ENCODE peak calls at places on chromosomes 12 and 14, in five cellular contexts. A, G, D, O and W are unnamed samples.

GRCh38 chr14:94345344-94346072 is 22.4 kb upstream of the SERPINA6 start:
- DNase-seq in A (peak), G (no peak), O (no peak), D (no peak), W (no peak)

GRCh38 chr14:71686677-71687076 is 245.6 kb upstream of the RGS6 start:
- DNase-seq in A (no peak), O (no peak), G (no peak), D (no peak), W (no peak)

GRCh38 chr12:11684811-11685210 is 35.3 kb downstream of the ETV6 start:
- DNase-seq in A (no peak), G (no peak), O (no peak), D (no peak), W (no peak)

GRCh38 chr12:105253882-105254513 is 18.0 kb upstream of the APPL2 start:
- DNase-seq in D (no peak), O (no peak), A (no peak), G (no peak), W (no peak)

GRCh38 chr12:57343703-57344378 is 87.0 kb downstream of the R3HDM2 start:
- DNase-seq in O (no peak), G (no peak), D (no peak), A (peak), W (no peak)

GRCh38 chr14:68976160-68977067 is 2.7 kb downstream of the ACTN1 start:
- DNase-seq in D (no peak), O (no peak), G (peak), A (no peak), W (no peak)

GRCh38 chr14:74562515-74563232 is 49.4 kb downstream of the LTBP2 start:
- DNase-seq in O (no peak), D (no peak), G (no peak), A (no peak), W (no peak)

GRCh38 chr12:107732365-107732764 is 28.6 kb downstream of the PRDM4 start:
- DNase-seq in A (no peak), G (no peak), O (no peak), D (no peak), W (no peak)

GRCh38 chr14:89298056-89298834 is 118.8 kb downstream of the FOXN3 start:
- DNase-seq in G (no peak), O (no peak), D (no peak), A (no peak), W (no peak)

GRCh38 chr14:50344831-50345563 is 32.9 kb downstream of the DMAC2L start:
- DNase-seq in G (no peak), D (no peak), A (no peak), O (no peak), W (no peak)

GRCh38 chr12:5479761-5480160 is 47.9 kb downstream of the NTF3 start:
- DNase-seq in O (no peak), D (no peak), A (no peak), G (no peak), W (no peak)

GRCh38 chr14:61588419-61588901 is 106.9 kb upstream of the HIF1A start:
- DNase-seq in A (no peak), O (no peak), D (no peak), G (no peak), W (no peak)

GRCh38 chr14:103628221-103628683 is 759 bp upstream of the KLC1 start:
- DNase-seq in G (peak), D (peak), O (peak), A (peak), W (no peak)

GRCh38 chr14:35229495-35230089 is 62.6 kb upstream of the PSMA6 start:
- DNase-seq in G (no peak), O (no peak), D (no peak), A (peak), W (no peak)

GRCh38 chr12:97097734-97098133 is 190.7 kb downstream of the NEDD1 start:
- DNase-seq in A (no peak), O (no peak), G (no peak), D (no peak), W (no peak)

GRCh38 chr12:39990122-39991101 is 115.5 kb downstream of the SLC2A13 start:
- DNase-seq in A (no peak), O (peak), D (peak), G (peak), W (peak)

GRCh38 chr12:53743277-53744129 is 8.3 kb downstream of the CISTR start:
- DNase-seq in G (peak), O (no peak), A (peak), D (peak), W (peak)

GRCh38 chr14:105532735-105533141 is 6.4 kb downstream of the TMEM121 start:
- DNase-seq in D (no peak), G (peak), A (no peak), O (no peak), W (no peak)

GRCh38 chr12:113435367-113435766 is 13.2 kb downstream of the SDSL start:
- DNase-seq in O (no peak), G (no peak), D (no peak), A (no peak), W (no peak)

GRCh38 chr12:77053259-77053658 is 12.1 kb downstream of the E2F7 start:
- DNase-seq in O (no peak), G (no peak), A (no peak), D (no peak), W (no peak)